ENCODE peak calls at places on chromosomes 3 and 15, in seven cellular contexts. Q is Kasumi-1; L is bronchial epithelial cell; Y is T1000; N is stimulated activated CD4-positive, alpha-beta T cell treated with anti-CD3 and anti-CD28 coated beads, Interleukin-2, amount 100 ng/mL, for 48 hours; G is iPS DF 6.9; A is foreskin fibroblast. U is an unnamed sample.

GRCh38 chr15:43187544-43188155 is 2.4 kb downstream of the CCNDBP1 start:
- DNase-seq in N (no peak), Y (no peak), L (peak), A (peak), Q (peak), G (no peak), U (no peak)

GRCh38 chr15:85412956-85413854 is 32.8 kb downstream of the AKAP13 start:
- DNase-seq in N (peak), Y (no peak), Q (peak), G (peak), A (peak), L (peak), U (peak)

GRCh38 chr15:71707230-71708051 is 102.9 kb upstream of the NR2E3 start:
- DNase-seq in Q (no peak), A (peak), L (no peak), Y (no peak), G (no peak), N (no peak), U (no peak)

GRCh38 chr15:35450492-35450891 is 95.5 kb downstream of the DPH6 start:
- DNase-seq in Q (no peak), G (no peak), N (no peak), Y (no peak), L (peak), A (peak), U (no peak)

GRCh38 chr15:65304393-65305143 is at the start of gene RNU5B-1:
- DNase-seq in Y (peak), L (peak), Q (peak), N (peak), G (no peak), A (peak), U (peak)

GRCh38 chr15:65870889-65871533 is 1.7 kb downstream of the RAB11A start:
- DNase-seq in Q (peak), G (no peak), L (peak), Y (no peak), A (peak), N (no peak), U (no peak)

GRCh38 chr3:188948658-188949400 is 222.9 kb upstream of the TPRG1 start:
- DNase-seq in N (no peak), Q (peak), L (peak), A (peak), G (no peak), Y (peak), U (no peak)

GRCh38 chr3:127889461-127889863 is 25.6 kb upstream of the KBTBD12 start:
- DNase-seq in L (peak), Q (no peak), A (peak), G (no peak), Y (peak), N (no peak), U (no peak)

GRCh38 chr3:39107874-39108308 is 411 bp downstream of the TTC21A start:
- DNase-seq in N (no peak), A (no peak), L (no peak), Q (peak), Y (no peak), G (no peak), U (no peak)

GRCh38 chr15:32730677-32731654 is 13.2 kb downstream of the GREM1 start:
- DNase-seq in N (no peak), G (no peak), Y (no peak), L (peak), Q (no peak), A (no peak), U (no peak)

GRCh38 chr3:196756738-196757137 is 17.1 kb downstream of the PAK2 start:
- DNase-seq in Y (no peak), N (no peak), A (no peak), G (no peak), Q (no peak), L (no peak), U (no peak)

GRCh38 chr3:69494091-69494659 is 108.3 kb upstream of the FRMD4B start:
- DNase-seq in G (no peak), Y (no peak), Q (no peak), L (no peak), N (no peak), A (no peak), U (no peak)

GRCh38 chr3:43373588-43373935 is 87.2 kb downstream of the SNRK start:
- DNase-seq in Y (no peak), L (peak), N (no peak), Q (no peak), A (no peak), G (no peak), U (no peak)

GRCh38 chr15:83153288-83153687 is 45.8 kb downstream of the TM6SF1 start:
- DNase-seq in G (no peak), Y (no peak), L (peak), Q (no peak), A (peak), N (no peak), U (no peak)

GRCh38 chr15:99511529-99511864 is 54.3 kb upstream of the MEF2A start:
- DNase-seq in G (no peak), N (no peak), Q (no peak), A (no peak), Y (no peak), L (no peak), U (no peak)

GRCh38 chr3:29420106-29420505 is 139.2 kb downstream of the RBMS3 start:
- DNase-seq in N (no peak), G (no peak), A (no peak), L (no peak), Y (no peak), Q (no peak), U (no peak)

GRCh38 chr3:27345493-27345892 is 23.7 kb downstream of the NEK10 start:
- DNase-seq in N (no peak), L (peak), G (no peak), A (no peak), Y (no peak), Q (no peak), U (peak)

GRCh38 chr3:21216598-21216997 is 534.4 kb downstream of the ZNF385D start:
- DNase-seq in A (peak), G (peak), Y (no peak), Q (peak), L (peak), N (no peak), U (no peak)

GRCh38 chr3:55959681-55960080 is 472.6 kb upstream of the WNT5A start:
- DNase-seq in L (no peak), A (no peak), Q (no peak), N (no peak), G (no peak), Y (no peak), U (no peak)

GRCh38 chr15:97703400-97703799 is 257.1 kb upstream of the ARRDC4 start:
- DNase-seq in Y (no peak), L (no peak), G (no peak), N (no peak), Q (no peak), A (no peak), U (no peak)

GRCh38 chr3:55491296-55491816 is 4.2 kb upstream of the WNT5A start:
- DNase-seq in Y (peak), G (no peak), L (peak), N (no peak), A (peak), Q (no peak), U (no peak)

GRCh38 chr3:185250653-185251052 is 3.2 kb downstream of the EHHADH start:
- DNase-seq in A (no peak), Y (no peak), L (no peak), N (no peak), Q (no peak), G (no peak), U (no peak)

GRCh38 chr3:141067559-141067958 is 16.4 kb downstream of the SPSB4 start:
- DNase-seq in G (no peak), A (no peak), L (no peak), N (no peak), Q (no peak), Y (no peak), U (no peak)

GRCh38 chr15:29821416-29822099 is 710 bp downstream of the TJP1 start:
- DNase-seq in Y (peak), Q (no peak), A (peak), G (no peak), L (peak), N (peak), U (no peak)

U was measured in central memory CD8-positive, alpha-beta T cell.